ENCODE peak calls at places on chromosomes 11 and 22, in seven cellular contexts. D, C, P, W, S, N and T are unnamed samples.

GRCh38 chr11:2194877-2195755 is 23.5 kb upstream of the TH start:
- DNase-seq in W (peak), C (no peak), P (peak), D (no peak), S (no peak), N (no peak), T (peak)

GRCh38 chr11:117058761-117059233 is 39.4 kb downstream of the SIK3 start:
- DNase-seq in W (no peak), D (no peak), C (no peak), S (peak), N (no peak), P (peak), T (no peak)

GRCh38 chr11:110527146-110527545 is 97.4 kb downstream of the FDX1 start:
- DNase-seq in N (no peak), D (no peak), W (no peak), S (no peak), C (no peak), P (no peak), T (no peak)

GRCh38 chr11:131897247-131897646 is 526.8 kb downstream of the NTM start:
- DNase-seq in S (no peak), D (no peak), P (no peak), C (no peak), N (no peak), W (no peak), T (no peak)

GRCh38 chr11:134342572-134343340 is 11.0 kb downstream of the GLB1L2 start:
- DNase-seq in C (peak), P (peak), D (no peak), S (no peak), W (no peak), N (no peak), T (no peak)

GRCh38 chr11:100680070-100680469 is 7.0 kb upstream of the ARHGAP42 start:
- DNase-seq in W (no peak), N (no peak), S (no peak), D (no peak), C (no peak), P (no peak), T (no peak)

GRCh38 chr11:57474751-57475115 is 14.4 kb downstream of the RTN4RL2 start:
- DNase-seq in D (no peak), W (no peak), N (no peak), S (no peak), C (no peak), P (no peak), T (no peak)

GRCh38 chr11:36000616-36001190 is 56.8 kb downstream of the LDLRAD3 start:
- DNase-seq in W (no peak), C (no peak), P (peak), S (no peak), D (no peak), N (no peak), T (no peak)

GRCh38 chr11:47923667-47924066 is 56.7 kb upstream of the PTPRJ start:
- DNase-seq in N (no peak), C (no peak), W (no peak), S (no peak), P (no peak), D (no peak), T (no peak)

GRCh38 chr11:15819679-15820286 is 536.6 kb downstream of the SOX6 start:
- DNase-seq in N (peak), C (peak), W (peak), D (no peak), P (peak), S (peak), T (no peak)

GRCh38 chr11:88284306-88285057 is 53.1 kb downstream of the CTSC start:
- DNase-seq in S (no peak), D (no peak), N (no peak), C (no peak), W (no peak), P (no peak), T (no peak)

GRCh38 chr22:30365891-30366290 is 9.1 kb downstream of the CCDC157 start:
- DNase-seq in W (no peak), P (no peak), D (no peak), N (no peak), C (no peak), S (no peak), T (no peak)

GRCh38 chr11:105315287-105315686 is 175.7 kb upstream of the CARD18 start:
- DNase-seq in C (no peak), P (no peak), S (no peak), W (peak), D (no peak), N (no peak), T (no peak)

GRCh38 chr11:34161812-34162506 is 56.5 kb downstream of the NAT10 start:
- DNase-seq in D (no peak), P (peak), W (no peak), C (peak), S (no peak), N (no peak), T (no peak)

GRCh38 chr22:31995046-31995445 is 48.0 kb upstream of the SLC5A1 start:
- DNase-seq in S (no peak), P (peak), W (no peak), N (no peak), C (no peak), D (no peak), T (no peak)

GRCh38 chr11:45410391-45411215 is 124.5 kb upstream of the SYT13 start:
- DNase-seq in D (no peak), W (no peak), C (peak), S (no peak), P (peak), N (no peak), T (no peak)

GRCh38 chr11:7154881-7155344 is 66.1 kb downstream of the RBMXL2 start:
- DNase-seq in W (no peak), P (no peak), D (no peak), S (no peak), N (no peak), C (no peak), T (no peak)